ENCODE peak calls at places on chromosome 20, in five cellular contexts. Y, K, F, U and R are unnamed samples.

GRCh38 chr20:47503685-47504084 is 2.0 kb downstream of the NCOA3 start:
- DNase-seq in Y (no peak), U (no peak), F (no peak), K (no peak), R (no peak)

GRCh38 chr20:46850416-46850815 is 44.2 kb upstream of the EYA2 start:
- DNase-seq in Y (no peak), U (no peak), K (no peak), F (no peak), R (no peak)

GRCh38 chr20:59318201-59318790 is 17.9 kb downstream of the EDN3 start:
- DNase-seq in U (no peak), K (no peak), Y (no peak), F (no peak), R (no peak)

GRCh38 chr20:2093200-2093781 is 8.3 kb upstream of the STK35 start:
- DNase-seq in F (no peak), Y (peak), U (no peak), K (no peak), R (peak)

GRCh38 chr20:61360296-61360695 is 108.2 kb downstream of the CDH4 start:
- DNase-seq in Y (no peak), F (no peak), K (no peak), U (no peak), R (no peak)

GRCh38 chr20:46122516-46123481 is 4.7 kb downstream of the CD40 start:
- DNase-seq in F (no peak), U (no peak), Y (no peak), K (no peak), R (no peak)

GRCh38 chr20:58037631-58038030 is 190.8 kb downstream of the ANKRD60 start:
- DNase-seq in F (no peak), U (no peak), K (no peak), Y (no peak), R (no peak)

GRCh38 chr20:25042531-25043498 is 15.1 kb downstream of the ACSS1 start:
- DNase-seq in Y (peak), F (no peak), U (no peak), K (no peak), R (peak)

GRCh38 chr20:46119547-46119946 is 1.4 kb downstream of the CD40 start:
- DNase-seq in F (no peak), Y (no peak), K (no peak), U (no peak), R (no peak)

GRCh38 chr20:62487-62886 is 25.0 kb upstream of the DEFB125 start:
- DNase-seq in K (no peak), U (no peak), F (no peak), Y (no peak), R (no peak)

GRCh38 chr20:59191756-59192532 is 28.3 kb downstream of the ZNF831 start:
- DNase-seq in U (no peak), K (no peak), F (no peak), Y (no peak), R (no peak)

GRCh38 chr20:19937651-19938420 is 79.3 kb upstream of the NAA20 start:
- DNase-seq in U (no peak), K (no peak), F (no peak), Y (peak), R (no peak)

GRCh38 chr20:37200926-37201826 is 21.8 kb upstream of the MROH8 start:
- DNase-seq in F (no peak), K (no peak), Y (no peak), U (no peak), R (no peak)

GRCh38 chr20:42598586-42598985 is 591.1 kb downstream of the PTPRT start:
- DNase-seq in K (no peak), F (no peak), U (no peak), Y (no peak), R (no peak)